ENCODE peak calls at places on chromosomes 12 and 14, in ten cellular contexts. One of them, this sample, is unnamed.

GRCh38 chr12:110647669-110648068 is 33.7 kb downstream of the TCTN1 start:
- DNase-seq in fibroblast of mammary gland: no peak
- DNase-seq in RWPE1: no peak
- DNase-seq in BE2C: no peak
- DNase-seq in WTC11: no peak
- DNase-seq in heart left ventricle: no peak
- DNase-seq in stomach: no peak
- DNase-seq in cardiac fibroblast: no peak
- DNase-seq in AG04449: no peak
- DNase-seq in pancreas: no peak
- DNase-seq in this sample: no peak

GRCh38 chr12:79818856-79819255 is 116.0 kb downstream of the PPP1R12A start:
- DNase-seq in fibroblast of mammary gland: no peak
- DNase-seq in RWPE1: no peak
- DNase-seq in BE2C: no peak
- DNase-seq in WTC11: no peak
- DNase-seq in heart left ventricle: no peak
- DNase-seq in stomach: no peak
- DNase-seq in cardiac fibroblast: peak; percentile 72
- DNase-seq in AG04449: no peak
- DNase-seq in pancreas: no peak
- DNase-seq in this sample: no peak

GRCh38 chr12:18283776-18284175 is 22.5 kb downstream of the PIK3C2G start:
- DNase-seq in fibroblast of mammary gland: no peak
- DNase-seq in RWPE1: no peak
- DNase-seq in BE2C: no peak
- DNase-seq in WTC11: peak; percentile 28
- DNase-seq in heart left ventricle: no peak
- DNase-seq in stomach: no peak
- DNase-seq in cardiac fibroblast: peak; percentile 0
- DNase-seq in AG04449: no peak
- DNase-seq in pancreas: no peak
- DNase-seq in this sample: no peak

GRCh38 chr12:88420460-88420859 is 159.8 kb downstream of the KITLG start:
- DNase-seq in fibroblast of mammary gland: peak; percentile 98
- DNase-seq in RWPE1: peak; percentile 86
- DNase-seq in BE2C: no peak
- DNase-seq in WTC11: no peak
- DNase-seq in heart left ventricle: no peak
- DNase-seq in stomach: no peak
- DNase-seq in cardiac fibroblast: peak; percentile 78
- DNase-seq in AG04449: peak; percentile 60
- DNase-seq in pancreas: no peak
- DNase-seq in this sample: no peak

GRCh38 chr14:65462411-65462810 is 49.9 kb downstream of the FUT8 start:
- DNase-seq in fibroblast of mammary gland: peak; percentile 51
- DNase-seq in RWPE1: peak; percentile 80
- DNase-seq in BE2C: no peak
- DNase-seq in WTC11: no peak
- DNase-seq in heart left ventricle: no peak
- DNase-seq in stomach: no peak
- DNase-seq in cardiac fibroblast: peak; percentile 11
- DNase-seq in AG04449: peak; percentile 49
- DNase-seq in pancreas: no peak
- DNase-seq in this sample: no peak

GRCh38 chr14:45377201-45377600 is 124.2 kb upstream of the MIS18BP1 start:
- DNase-seq in fibroblast of mammary gland: no peak
- DNase-seq in RWPE1: no peak
- DNase-seq in BE2C: no peak
- DNase-seq in WTC11: no peak
- DNase-seq in heart left ventricle: no peak
- DNase-seq in stomach: no peak
- DNase-seq in cardiac fibroblast: no peak
- DNase-seq in AG04449: no peak
- DNase-seq in pancreas: no peak
- DNase-seq in this sample: no peak

GRCh38 chr14:100369019-100369418 is 45.9 kb downstream of the SLC25A47 start:
- DNase-seq in fibroblast of mammary gland: no peak
- DNase-seq in RWPE1: no peak
- DNase-seq in BE2C: no peak
- DNase-seq in WTC11: no peak
- DNase-seq in heart left ventricle: no peak
- DNase-seq in stomach: no peak
- DNase-seq in cardiac fibroblast: no peak
- DNase-seq in AG04449: no peak
- DNase-seq in pancreas: no peak
- DNase-seq in this sample: no peak

GRCh38 chr12:65632131-65632855 is 192.0 kb upstream of the HMGA2 start:
- DNase-seq in fibroblast of mammary gland: peak; percentile 64
- DNase-seq in RWPE1: no peak
- DNase-seq in BE2C: no peak
- DNase-seq in WTC11: no peak
- DNase-seq in heart left ventricle: no peak
- DNase-seq in stomach: no peak
- DNase-seq in cardiac fibroblast: no peak
- DNase-seq in AG04449: no peak
- DNase-seq in pancreas: no peak
- DNase-seq in this sample: no peak

GRCh38 chr12:50633950-50634349 is 129.2 kb downstream of the DIP2B start:
- DNase-seq in fibroblast of mammary gland: peak; percentile 75
- DNase-seq in RWPE1: no peak
- DNase-seq in BE2C: no peak
- DNase-seq in WTC11: no peak
- DNase-seq in heart left ventricle: no peak
- DNase-seq in stomach: no peak
- DNase-seq in cardiac fibroblast: peak; percentile 69
- DNase-seq in AG04449: no peak
- DNase-seq in pancreas: no peak
- DNase-seq in this sample: no peak

GRCh38 chr14:23482814-23483128 is 13.3 kb downstream of the NGDN start:
- DNase-seq in fibroblast of mammary gland: no peak
- DNase-seq in RWPE1: no peak
- DNase-seq in BE2C: no peak
- DNase-seq in WTC11: no peak
- DNase-seq in heart left ventricle: no peak
- DNase-seq in stomach: no peak
- DNase-seq in cardiac fibroblast: no peak
- DNase-seq in AG04449: no peak
- DNase-seq in pancreas: no peak
- DNase-seq in this sample: no peak

DNA sequence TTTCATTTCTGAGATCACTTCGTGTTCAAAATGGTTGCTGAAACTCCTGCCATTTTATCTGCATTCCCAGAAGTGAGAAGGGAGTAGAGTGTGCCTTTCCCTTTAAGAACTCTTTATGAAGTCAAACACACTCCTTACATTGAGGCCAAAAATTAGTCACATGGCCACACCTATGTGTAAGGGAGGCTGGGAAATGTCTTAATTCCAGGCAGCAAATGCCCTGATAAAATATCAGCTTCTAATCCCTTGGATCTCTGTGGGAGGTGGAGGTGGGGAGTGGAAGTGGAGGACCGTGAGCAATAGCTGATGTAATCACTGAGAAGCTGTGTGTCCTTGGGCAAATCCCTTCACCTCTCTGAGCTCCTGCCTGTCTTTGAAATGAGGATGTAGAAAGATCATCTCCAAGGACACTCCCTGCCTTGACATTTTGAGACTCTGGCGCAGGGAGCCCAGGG is 22.7 kb upstream of the ANKRD9 start:
- DNase-seq in fibroblast of mammary gland: no peak
- DNase-seq in RWPE1: peak; percentile 60
- DNase-seq in BE2C: no peak
- DNase-seq in WTC11: no peak
- DNase-seq in heart left ventricle: no peak
- DNase-seq in stomach: no peak
- DNase-seq in cardiac fibroblast: peak; percentile 48
- DNase-seq in AG04449: no peak
- DNase-seq in pancreas: no peak
- DNase-seq in this sample: no peak
- TF ChIP-seq CTCF in fibroblast of mammary gland: no peak
- TF ChIP-seq CTCF in RWPE1: no peak
- TF ChIP-seq CTCF in BE2C: no peak
- TF ChIP-seq CTCF in WTC11: no peak
- TF ChIP-seq CTCF in heart left ventricle: no peak
- TF ChIP-seq CTCF in stomach: no peak
- TF ChIP-seq CTCF in cardiac fibroblast: no peak
- TF ChIP-seq CTCF in AG04449: no peak
- TF ChIP-seq CTCF in pancreas: no peak
- TF ChIP-seq CTCF in this sample: no peak

GRCh38 chr14:103628684-103629502 is at the start of gene KLC1:
- DNase-seq in fibroblast of mammary gland: peak; percentile 50
- DNase-seq in RWPE1: peak; percentile 86
- DNase-seq in BE2C: peak; percentile 86
- DNase-seq in WTC11: peak; percentile 77
- DNase-seq in heart left ventricle: peak; percentile 94
- DNase-seq in stomach: peak; percentile 87
- DNase-seq in cardiac fibroblast: peak; percentile 74
- DNase-seq in AG04449: no peak
- DNase-seq in pancreas: peak; percentile 96
- DNase-seq in this sample: peak; percentile 94
- TF ChIP-seq CTCF in fibroblast of mammary gland: no peak
- TF ChIP-seq CTCF in RWPE1: no peak
- TF ChIP-seq CTCF in BE2C: no peak
- TF ChIP-seq CTCF in WTC11: no peak
- TF ChIP-seq CTCF in heart left ventricle: no peak
- TF ChIP-seq CTCF in stomach: no peak
- TF ChIP-seq CTCF in cardiac fibroblast: no peak
- TF ChIP-seq CTCF in AG04449: peak; percentile 2
- TF ChIP-seq CTCF in pancreas: no peak
- TF ChIP-seq CTCF in this sample: no peak

GRCh38 chr12:48350249-48351021 is at the start of gene ZNF641:
- DNase-seq in fibroblast of mammary gland: peak; percentile 42
- DNase-seq in RWPE1: peak; percentile 54
- DNase-seq in BE2C: peak; percentile 82
- DNase-seq in WTC11: peak; percentile 77
- DNase-seq in heart left ventricle: peak; percentile 94
- DNase-seq in stomach: peak; percentile 88
- DNase-seq in cardiac fibroblast: peak; percentile 81
- DNase-seq in AG04449: no peak
- DNase-seq in pancreas: peak; percentile 92
- DNase-seq in this sample: peak; percentile 90
- TF ChIP-seq CTCF in fibroblast of mammary gland: no peak
- TF ChIP-seq CTCF in RWPE1: no peak
- TF ChIP-seq CTCF in BE2C: no peak
- TF ChIP-seq CTCF in WTC11: no peak
- TF ChIP-seq CTCF in heart left ventricle: no peak
- TF ChIP-seq CTCF in stomach: no peak
- TF ChIP-seq CTCF in cardiac fibroblast: no peak
- TF ChIP-seq CTCF in AG04449: no peak
- TF ChIP-seq CTCF in pancreas: no peak
- TF ChIP-seq CTCF in this sample: no peak

GRCh38 chr14:102979406-102979805 is 56.9 kb downstream of the AMN start:
- DNase-seq in fibroblast of mammary gland: no peak
- DNase-seq in RWPE1: no peak
- DNase-seq in BE2C: no peak
- DNase-seq in WTC11: no peak
- DNase-seq in heart left ventricle: no peak
- DNase-seq in stomach: no peak
- DNase-seq in cardiac fibroblast: no peak
- DNase-seq in AG04449: no peak
- DNase-seq in pancreas: peak; percentile 9
- DNase-seq in this sample: no peak

GRCh38 chr14:102971836-102972606 is 49.6 kb downstream of the AMN start:
- DNase-seq in fibroblast of mammary gland: no peak
- DNase-seq in RWPE1: no peak
- DNase-seq in BE2C: no peak
- DNase-seq in WTC11: no peak
- DNase-seq in heart left ventricle: no peak
- DNase-seq in stomach: no peak
- DNase-seq in cardiac fibroblast: no peak
- DNase-seq in AG04449: no peak
- DNase-seq in pancreas: peak; percentile 53
- DNase-seq in this sample: no peak

GRCh38 chr14:102973706-102974280 is 51.3 kb downstream of the AMN start:
- DNase-seq in fibroblast of mammary gland: no peak
- DNase-seq in RWPE1: no peak
- DNase-seq in BE2C: no peak
- DNase-seq in WTC11: no peak
- DNase-seq in heart left ventricle: no peak
- DNase-seq in stomach: no peak
- DNase-seq in cardiac fibroblast: no peak
- DNase-seq in AG04449: no peak
- DNase-seq in pancreas: peak; percentile 49
- DNase-seq in this sample: no peak

GRCh38 chr14:102977475-102977874 is 55.0 kb downstream of the AMN start:
- DNase-seq in fibroblast of mammary gland: no peak
- DNase-seq in RWPE1: no peak
- DNase-seq in BE2C: no peak
- DNase-seq in WTC11: no peak
- DNase-seq in heart left ventricle: no peak
- DNase-seq in stomach: no peak
- DNase-seq in cardiac fibroblast: no peak
- DNase-seq in AG04449: no peak
- DNase-seq in pancreas: peak; percentile 29
- DNase-seq in this sample: no peak

DNA sequence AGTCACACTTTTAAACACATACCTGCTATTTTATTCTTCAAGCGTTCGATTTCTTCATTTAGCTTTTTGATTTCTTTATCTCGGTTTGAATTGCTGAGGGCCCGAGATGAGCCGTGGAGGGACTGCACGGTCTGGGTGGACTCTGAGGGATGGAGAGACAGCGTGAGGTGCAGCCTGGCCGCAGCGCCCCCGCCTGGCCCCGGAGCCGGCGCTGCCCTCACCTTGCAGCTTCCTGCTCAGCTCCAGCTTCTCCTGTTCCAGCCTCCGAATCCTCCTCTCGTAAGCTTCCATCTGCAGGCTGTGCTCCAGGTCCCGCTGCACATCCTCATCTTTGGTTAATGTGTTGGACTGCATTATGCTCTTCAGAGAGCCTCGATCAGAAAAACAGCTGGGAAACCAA is 53.2 kb downstream of the AMN start:
- DNase-seq in fibroblast of mammary gland: no peak
- DNase-seq in RWPE1: no peak
- DNase-seq in BE2C: no peak
- DNase-seq in WTC11: no peak
- DNase-seq in heart left ventricle: no peak
- DNase-seq in stomach: no peak
- DNase-seq in cardiac fibroblast: no peak
- DNase-seq in AG04449: no peak
- DNase-seq in pancreas: peak; percentile 26
- DNase-seq in this sample: no peak
- TF ChIP-seq CTCF in fibroblast of mammary gland: no peak
- TF ChIP-seq CTCF in RWPE1: no peak
- TF ChIP-seq CTCF in BE2C: no peak
- TF ChIP-seq CTCF in WTC11: no peak
- TF ChIP-seq CTCF in heart left ventricle: no peak
- TF ChIP-seq CTCF in stomach: no peak
- TF ChIP-seq CTCF in cardiac fibroblast: no peak
- TF ChIP-seq CTCF in AG04449: no peak
- TF ChIP-seq CTCF in pancreas: no peak
- TF ChIP-seq CTCF in this sample: no peak

GRCh38 chr12:2752676-2753371 is 41.9 kb upstream of the FKBP4 start:
- DNase-seq in fibroblast of mammary gland: peak; percentile 53
- DNase-seq in RWPE1: peak; percentile 45
- DNase-seq in BE2C: peak; percentile 33
- DNase-seq in WTC11: peak; percentile 93
- DNase-seq in heart left ventricle: peak; percentile 88
- DNase-seq in stomach: peak; percentile 79
- DNase-seq in cardiac fibroblast: peak; percentile 76
- DNase-seq in AG04449: no peak
- DNase-seq in pancreas: peak; percentile 93
- DNase-seq in this sample: peak; percentile 91
- TF ChIP-seq CTCF in fibroblast of mammary gland: peak; percentile 33
- TF ChIP-seq CTCF in RWPE1: no peak
- TF ChIP-seq CTCF in BE2C: no peak
- TF ChIP-seq CTCF in WTC11: no peak
- TF ChIP-seq CTCF in heart left ventricle: no peak
- TF ChIP-seq CTCF in stomach: no peak
- TF ChIP-seq CTCF in cardiac fibroblast: no peak
- TF ChIP-seq CTCF in AG04449: peak; percentile 2
- TF ChIP-seq CTCF in pancreas: no peak
- TF ChIP-seq CTCF in this sample: no peak

This sample was measured in osteocyte.